ENCODE peak calls at places on chromosomes 11 and 22, in eight cellular contexts. One of them, this sample, is unnamed.

GRCh38 chr11:106642331-106642730 is 375.9 kb downstream of the GUCY1A2 start:
- DNase-seq in tibial nerve: no peak
- DNase-seq in CD8-positive, alpha-beta T cell: no peak
- DNase-seq in right lobe of liver: no peak
- DNase-seq in naive thymus-derived CD4-positive, alpha-beta T cell: no peak
- DNase-seq in testis: no peak
- DNase-seq in body of pancreas: no peak
- DNase-seq in MM.1S: no peak
- DNase-seq in this sample: no peak

GRCh38 chr22:49966041-49966715 is 5.6 kb downstream of the PIM3 start:
- DNase-seq in tibial nerve: no peak
- DNase-seq in CD8-positive, alpha-beta T cell: no peak
- DNase-seq in right lobe of liver: peak; percentile 57
- DNase-seq in naive thymus-derived CD4-positive, alpha-beta T cell: no peak
- DNase-seq in testis: no peak
- DNase-seq in body of pancreas: no peak
- DNase-seq in MM.1S: peak; percentile 1
- DNase-seq in this sample: no peak

GRCh38 chr11:65720237-65720934 is at the start of gene RNASEH2C:
- DNase-seq in tibial nerve: peak; percentile 60
- DNase-seq in CD8-positive, alpha-beta T cell: peak; percentile 53
- DNase-seq in right lobe of liver: peak; percentile 88
- DNase-seq in naive thymus-derived CD4-positive, alpha-beta T cell: peak; percentile 72
- DNase-seq in testis: peak; percentile 93
- DNase-seq in body of pancreas: peak; percentile 90
- DNase-seq in MM.1S: peak; percentile 92
- DNase-seq in this sample: peak; percentile 67

GRCh38 chr11:46012185-46012584 is 89.7 kb downstream of the LARGE2 start:
- DNase-seq in tibial nerve: no peak
- DNase-seq in CD8-positive, alpha-beta T cell: no peak
- DNase-seq in right lobe of liver: no peak
- DNase-seq in naive thymus-derived CD4-positive, alpha-beta T cell: no peak
- DNase-seq in testis: no peak
- DNase-seq in body of pancreas: no peak
- DNase-seq in MM.1S: no peak
- DNase-seq in this sample: no peak

GRCh38 chr11:33040127-33040861 is 922 bp downstream of the TCP11L1 start:
- DNase-seq in tibial nerve: no peak
- DNase-seq in CD8-positive, alpha-beta T cell: no peak
- DNase-seq in right lobe of liver: no peak
- DNase-seq in naive thymus-derived CD4-positive, alpha-beta T cell: peak; percentile 31
- DNase-seq in testis: no peak
- DNase-seq in body of pancreas: no peak
- DNase-seq in MM.1S: peak; percentile 28
- DNase-seq in this sample: no peak

GRCh38 chr11:128269466-128269865 is 317.9 kb downstream of the ETS1 start:
- DNase-seq in tibial nerve: no peak
- DNase-seq in CD8-positive, alpha-beta T cell: no peak
- DNase-seq in right lobe of liver: no peak
- DNase-seq in naive thymus-derived CD4-positive, alpha-beta T cell: no peak
- DNase-seq in testis: no peak
- DNase-seq in body of pancreas: no peak
- DNase-seq in MM.1S: no peak
- DNase-seq in this sample: no peak

GRCh38 chr11:85752201-85752889 is 58.6 kb downstream of the SYTL2 start:
- DNase-seq in tibial nerve: no peak
- DNase-seq in CD8-positive, alpha-beta T cell: no peak
- DNase-seq in right lobe of liver: no peak
- DNase-seq in naive thymus-derived CD4-positive, alpha-beta T cell: no peak
- DNase-seq in testis: no peak
- DNase-seq in body of pancreas: peak; percentile 55
- DNase-seq in MM.1S: no peak
- DNase-seq in this sample: no peak

GRCh38 chr11:44752727-44753126 is 26.0 kb downstream of the TSPAN18 start:
- DNase-seq in tibial nerve: no peak
- DNase-seq in CD8-positive, alpha-beta T cell: no peak
- DNase-seq in right lobe of liver: no peak
- DNase-seq in naive thymus-derived CD4-positive, alpha-beta T cell: no peak
- DNase-seq in testis: no peak
- DNase-seq in body of pancreas: no peak
- DNase-seq in MM.1S: no peak
- DNase-seq in this sample: no peak

GRCh38 chr11:129593098-129593497 is 217.4 kb downstream of the BARX2 start:
- DNase-seq in tibial nerve: no peak
- DNase-seq in CD8-positive, alpha-beta T cell: no peak
- DNase-seq in right lobe of liver: no peak
- DNase-seq in naive thymus-derived CD4-positive, alpha-beta T cell: no peak
- DNase-seq in testis: no peak
- DNase-seq in body of pancreas: peak; percentile 53
- DNase-seq in MM.1S: no peak
- DNase-seq in this sample: no peak

GRCh38 chr11:12276356-12276755 is 101.0 kb upstream of the PARVA start:
- DNase-seq in tibial nerve: no peak
- DNase-seq in CD8-positive, alpha-beta T cell: no peak
- DNase-seq in right lobe of liver: no peak
- DNase-seq in naive thymus-derived CD4-positive, alpha-beta T cell: no peak
- DNase-seq in testis: no peak
- DNase-seq in body of pancreas: no peak
- DNase-seq in MM.1S: no peak
- DNase-seq in this sample: no peak

GRCh38 chr22:29044657-29045176 is 16.9 kb downstream of the C22orf31 start:
- DNase-seq in tibial nerve: no peak
- DNase-seq in CD8-positive, alpha-beta T cell: no peak
- DNase-seq in right lobe of liver: no peak
- DNase-seq in naive thymus-derived CD4-positive, alpha-beta T cell: no peak
- DNase-seq in testis: no peak
- DNase-seq in body of pancreas: no peak
- DNase-seq in MM.1S: no peak
- DNase-seq in this sample: no peak

GRCh38 chr11:12761029-12761428 is 86.8 kb downstream of the TEAD1 start:
- DNase-seq in tibial nerve: no peak
- DNase-seq in CD8-positive, alpha-beta T cell: no peak
- DNase-seq in right lobe of liver: no peak
- DNase-seq in naive thymus-derived CD4-positive, alpha-beta T cell: no peak
- DNase-seq in testis: no peak
- DNase-seq in body of pancreas: no peak
- DNase-seq in MM.1S: no peak
- DNase-seq in this sample: no peak

GRCh38 chr11:31671681-31672080 is 139.4 kb downstream of the PAX6 start:
- DNase-seq in tibial nerve: no peak
- DNase-seq in CD8-positive, alpha-beta T cell: no peak
- DNase-seq in right lobe of liver: no peak
- DNase-seq in naive thymus-derived CD4-positive, alpha-beta T cell: no peak
- DNase-seq in testis: no peak
- DNase-seq in body of pancreas: no peak
- DNase-seq in MM.1S: no peak
- DNase-seq in this sample: no peak

GRCh38 chr22:44620129-44620840 is 81.7 kb upstream of the PRR5 start:
- DNase-seq in tibial nerve: no peak
- DNase-seq in CD8-positive, alpha-beta T cell: peak; percentile 80
- DNase-seq in right lobe of liver: peak; percentile 79
- DNase-seq in naive thymus-derived CD4-positive, alpha-beta T cell: peak; percentile 76
- DNase-seq in testis: peak; percentile 74
- DNase-seq in body of pancreas: peak; percentile 45
- DNase-seq in MM.1S: no peak
- DNase-seq in this sample: peak; percentile 67

GRCh38 chr11:94303884-94304459 is 408 bp upstream of the IZUMO1R start:
- DNase-seq in tibial nerve: no peak
- DNase-seq in CD8-positive, alpha-beta T cell: no peak
- DNase-seq in right lobe of liver: no peak
- DNase-seq in naive thymus-derived CD4-positive, alpha-beta T cell: no peak
- DNase-seq in testis: no peak
- DNase-seq in body of pancreas: no peak
- DNase-seq in MM.1S: no peak
- DNase-seq in this sample: no peak

GRCh38 chr11:19279455-19279854 is 38.7 kb upstream of the E2F8 start:
- DNase-seq in tibial nerve: no peak
- DNase-seq in CD8-positive, alpha-beta T cell: no peak
- DNase-seq in right lobe of liver: no peak
- DNase-seq in naive thymus-derived CD4-positive, alpha-beta T cell: no peak
- DNase-seq in testis: no peak
- DNase-seq in body of pancreas: no peak
- DNase-seq in MM.1S: no peak
- DNase-seq in this sample: peak; percentile 37

GRCh38 chr11:119175493-119176077 is 7.1 kb downstream of the NLRX1 start:
- DNase-seq in tibial nerve: no peak
- DNase-seq in CD8-positive, alpha-beta T cell: no peak
- DNase-seq in right lobe of liver: no peak
- DNase-seq in naive thymus-derived CD4-positive, alpha-beta T cell: no peak
- DNase-seq in testis: no peak
- DNase-seq in body of pancreas: no peak
- DNase-seq in MM.1S: no peak
- DNase-seq in this sample: no peak

GRCh38 chr11:76007179-76007578 is 192.2 kb downstream of the UVRAG start:
- DNase-seq in tibial nerve: no peak
- DNase-seq in CD8-positive, alpha-beta T cell: no peak
- DNase-seq in right lobe of liver: no peak
- DNase-seq in naive thymus-derived CD4-positive, alpha-beta T cell: no peak
- DNase-seq in testis: no peak
- DNase-seq in body of pancreas: no peak
- DNase-seq in MM.1S: no peak
- DNase-seq in this sample: no peak

GRCh38 chr11:76004400-76004799 is 189.4 kb downstream of the UVRAG start:
- DNase-seq in tibial nerve: no peak
- DNase-seq in CD8-positive, alpha-beta T cell: no peak
- DNase-seq in right lobe of liver: no peak
- DNase-seq in naive thymus-derived CD4-positive, alpha-beta T cell: no peak
- DNase-seq in testis: no peak
- DNase-seq in body of pancreas: no peak
- DNase-seq in MM.1S: no peak
- DNase-seq in this sample: no peak

GRCh38 chr11:76010051-76010450 is 195.0 kb downstream of the UVRAG start:
- DNase-seq in tibial nerve: no peak
- DNase-seq in CD8-positive, alpha-beta T cell: no peak
- DNase-seq in right lobe of liver: no peak
- DNase-seq in naive thymus-derived CD4-positive, alpha-beta T cell: no peak
- DNase-seq in testis: no peak
- DNase-seq in body of pancreas: no peak
- DNase-seq in MM.1S: no peak
- DNase-seq in this sample: no peak

GRCh38 chr11:76008474-76008873 is 193.5 kb downstream of the UVRAG start:
- DNase-seq in tibial nerve: no peak
- DNase-seq in CD8-positive, alpha-beta T cell: no peak
- DNase-seq in right lobe of liver: no peak
- DNase-seq in naive thymus-derived CD4-positive, alpha-beta T cell: no peak
- DNase-seq in testis: no peak
- DNase-seq in body of pancreas: no peak
- DNase-seq in MM.1S: no peak
- DNase-seq in this sample: no peak

GRCh38 chr11:76005746-76006145 is 190.7 kb downstream of the UVRAG start:
- DNase-seq in tibial nerve: no peak
- DNase-seq in CD8-positive, alpha-beta T cell: no peak
- DNase-seq in right lobe of liver: no peak
- DNase-seq in naive thymus-derived CD4-positive, alpha-beta T cell: no peak
- DNase-seq in testis: no peak
- DNase-seq in body of pancreas: no peak
- DNase-seq in MM.1S: no peak
- DNase-seq in this sample: no peak
- H3K4me1 ChIP-seq in tibial nerve: no peaks in the 10 kb centered on the region
- H3K4me1 ChIP-seq in CD8-positive, alpha-beta T cell: no peaks in the 10 kb centered on the region
- H3K4me1 ChIP-seq in right lobe of liver: no peaks in the 10 kb centered on the region
- H3K4me1 ChIP-seq in naive thymus-derived CD4-positive, alpha-beta T cell: no peaks in the 10 kb centered on the region
- H3K4me1 ChIP-seq in testis: no peaks in the 10 kb centered on the region
- H3K4me1 ChIP-seq in body of pancreas: no peaks in the 10 kb centered on the region
- H3K4me1 ChIP-seq in MM.1S: peaks cover 7% of the 10 kb centered on the region
- H3K4me1 ChIP-seq in this sample: no peaks in the 10 kb centered on the region

DNA sequence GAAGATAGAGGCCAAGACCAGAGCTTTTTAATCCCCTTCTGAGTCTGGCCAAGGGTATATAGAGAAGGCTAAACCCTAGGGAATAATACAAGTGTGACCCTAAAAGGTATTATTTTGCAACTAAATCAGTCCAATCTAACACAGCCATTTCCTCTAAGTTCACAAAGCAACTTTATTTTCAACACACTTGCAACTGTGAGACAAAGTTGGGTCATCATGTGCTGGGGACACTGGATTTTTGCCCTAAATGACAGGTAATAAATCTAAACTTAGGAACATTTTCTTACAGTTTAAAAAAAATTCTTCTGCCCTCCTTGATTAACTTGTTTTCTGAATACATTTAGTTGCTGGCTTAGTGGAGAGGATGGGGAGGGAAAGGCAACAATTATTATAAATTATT is 78.3 kb downstream of the DDIAS start:
- DNase-seq in tibial nerve: no peak
- DNase-seq in CD8-positive, alpha-beta T cell: no peak
- DNase-seq in right lobe of liver: no peak
- DNase-seq in naive thymus-derived CD4-positive, alpha-beta T cell: no peak
- DNase-seq in testis: no peak
- DNase-seq in body of pancreas: no peak
- DNase-seq in MM.1S: no peak
- DNase-seq in this sample: no peak
- H3K27ac ChIP-seq in tibial nerve: no peak overlapping the region
- H3K27ac ChIP-seq in CD8-positive, alpha-beta T cell: no peak overlapping the region
- H3K27ac ChIP-seq in right lobe of liver: no peak overlapping the region
- H3K27ac ChIP-seq in naive thymus-derived CD4-positive, alpha-beta T cell: no peak overlapping the region
- H3K27ac ChIP-seq in testis: no peak overlapping the region
- H3K27ac ChIP-seq in body of pancreas: no peak overlapping the region
- H3K27ac ChIP-seq in MM.1S: no peak overlapping the region
- H3K27ac ChIP-seq in this sample: no peak overlapping the region

GRCh38 chr11:8758619-8759169 is 76.1 kb downstream of the RPL27A start:
- DNase-seq in tibial nerve: no peak
- DNase-seq in CD8-positive, alpha-beta T cell: no peak
- DNase-seq in right lobe of liver: no peak
- DNase-seq in naive thymus-derived CD4-positive, alpha-beta T cell: no peak
- DNase-seq in testis: no peak
- DNase-seq in body of pancreas: no peak
- DNase-seq in MM.1S: no peak
- DNase-seq in this sample: no peak

GRCh38 chr11:8756201-8756600 is 73.6 kb downstream of the RPL27A start:
- DNase-seq in tibial nerve: no peak
- DNase-seq in CD8-positive, alpha-beta T cell: no peak
- DNase-seq in right lobe of liver: no peak
- DNase-seq in naive thymus-derived CD4-positive, alpha-beta T cell: no peak
- DNase-seq in testis: no peak
- DNase-seq in body of pancreas: peak; percentile 65
- DNase-seq in MM.1S: no peak
- DNase-seq in this sample: no peak

GRCh38 chr11:8757047-8757446 is 74.5 kb downstream of the RPL27A start:
- DNase-seq in tibial nerve: no peak
- DNase-seq in CD8-positive, alpha-beta T cell: no peak
- DNase-seq in right lobe of liver: no peak
- DNase-seq in naive thymus-derived CD4-positive, alpha-beta T cell: no peak
- DNase-seq in testis: no peak
- DNase-seq in body of pancreas: no peak
- DNase-seq in MM.1S: no peak
- DNase-seq in this sample: no peak

GRCh38 chr11:8757533-8757932 is 74.9 kb downstream of the RPL27A start:
- DNase-seq in tibial nerve: no peak
- DNase-seq in CD8-positive, alpha-beta T cell: no peak
- DNase-seq in right lobe of liver: no peak
- DNase-seq in naive thymus-derived CD4-positive, alpha-beta T cell: no peak
- DNase-seq in testis: no peak
- DNase-seq in body of pancreas: no peak
- DNase-seq in MM.1S: no peak
- DNase-seq in this sample: no peak

GRCh38 chr11:8754241-8754640 is 71.6 kb downstream of the RPL27A start:
- DNase-seq in tibial nerve: no peak
- DNase-seq in CD8-positive, alpha-beta T cell: no peak
- DNase-seq in right lobe of liver: no peak
- DNase-seq in naive thymus-derived CD4-positive, alpha-beta T cell: no peak
- DNase-seq in testis: no peak
- DNase-seq in body of pancreas: no peak
- DNase-seq in MM.1S: no peak
- DNase-seq in this sample: no peak
- H3K4me3 ChIP-seq in tibial nerve: no peak overlapping the region
- H3K4me3 ChIP-seq in CD8-positive, alpha-beta T cell: no peak overlapping the region
- H3K4me3 ChIP-seq in right lobe of liver: no peak overlapping the region
- H3K4me3 ChIP-seq in naive thymus-derived CD4-positive, alpha-beta T cell: no peak overlapping the region
- H3K4me3 ChIP-seq in testis: no peak overlapping the region
- H3K4me3 ChIP-seq in body of pancreas: no peak overlapping the region
- H3K4me3 ChIP-seq in MM.1S: no peak overlapping the region
- H3K4me3 ChIP-seq in this sample: no peak overlapping the region

GRCh38 chr22:40224702-40225101 is 47.0 kb downstream of the TNRC6B start:
- DNase-seq in tibial nerve: no peak
- DNase-seq in CD8-positive, alpha-beta T cell: no peak
- DNase-seq in right lobe of liver: no peak
- DNase-seq in naive thymus-derived CD4-positive, alpha-beta T cell: no peak
- DNase-seq in testis: no peak
- DNase-seq in body of pancreas: no peak
- DNase-seq in MM.1S: no peak
- DNase-seq in this sample: no peak
- H3K4me1 ChIP-seq in tibial nerve: peaks cover 59% of the 10 kb centered on the region
- H3K4me1 ChIP-seq in CD8-positive, alpha-beta T cell: peaks cover 41% of the 10 kb centered on the region
- H3K4me1 ChIP-seq in right lobe of liver: no peaks in the 10 kb centered on the region
- H3K4me1 ChIP-seq in naive thymus-derived CD4-positive, alpha-beta T cell: peaks cover 6% of the 10 kb centered on the region
- H3K4me1 ChIP-seq in testis: peaks cover 22% of the 10 kb centered on the region
- H3K4me1 ChIP-seq in body of pancreas: peaks cover 46% of the 10 kb centered on the region
- H3K4me1 ChIP-seq in MM.1S: no peaks in the 10 kb centered on the region
- H3K4me1 ChIP-seq in this sample: peaks cover 3% of the 10 kb centered on the region

This sample was measured in iPS DF 6.9.